ENCODE peak calls at places on chromosomes 5 and 9, in nine cellular contexts. O is SK-N-SH, D is GM23338, F is K562, W is A549, Y is HepG2, C is HCT116, Z is Panc1, I is GM12878. M is an unnamed sample.
A peak's percentile ranks its signal among the peaks of the same experiment; 100 is the strongest.

GRCh38 chr5:145341842-145342241 is 493.3 kb downstream of the PRELID2 start:
- DNase-seq in O (no peak), D (no peak), F (no peak), W (peak; percentile 2), Y (no peak), C (no peak), Z (no peak), I (no peak), M (no peak)

GRCh38 chr9:78351816-78352215 is 54.9 kb downstream of the PSAT1 start:
- DNase-seq in O (no peak), D (no peak), F (no peak), W (no peak), Y (no peak), C (no peak), Z (no peak), I (no peak), M (no peak)

GRCh38 chr9:133953976-133954709 is 38.0 kb downstream of the VAV2 start:
- DNase-seq in O (no peak), D (no peak), F (no peak), W (no peak), Y (no peak), C (no peak), Z (no peak), I (peak; percentile 61), M (no peak)

GRCh38 chr9:133701321-133701980 is 36.7 kb downstream of the SARDH start:
- DNase-seq in O (no peak), D (no peak), F (no peak), W (no peak), Y (no peak), C (no peak), Z (no peak), I (no peak), M (no peak)

GRCh38 chr9:5773324-5773999 is 59.5 kb downstream of the ERMP1 start:
- DNase-seq in O (no peak), D (peak; percentile 42), F (no peak), W (no peak), Y (no peak), C (no peak), Z (no peak), I (no peak), M (no peak)

GRCh38 chr5:2199697-2200096 is 317.0 kb upstream of the IRX4 start:
- DNase-seq in O (no peak), D (no peak), F (no peak), W (no peak), Y (no peak), C (no peak), Z (no peak), I (no peak), M (no peak)

GRCh38 chr9:69572611-69573010 is 99.6 kb downstream of the APBA1 start:
- DNase-seq in O (no peak), D (no peak), F (no peak), W (no peak), Y (no peak), C (no peak), Z (no peak), I (no peak), M (no peak)

GRCh38 chr5:131563434-131564228 is 71.4 kb downstream of the RAPGEF6 start:
- DNase-seq in O (no peak), D (peak; percentile 62), F (peak; percentile 33), W (peak; percentile 10), Y (no peak), C (no peak), Z (no peak), I (no peak), M (no peak)

GRCh38 chr9:136484153-136485048 is 1.6 kb upstream of the SEC16A start:
- DNase-seq in O (no peak), D (no peak), F (no peak), W (peak; percentile 73), Y (peak; percentile 74), C (no peak), Z (no peak), I (no peak), M (no peak)

GRCh38 chr5:129111351-129111750 is 16.8 kb downstream of the ISOC1 start:
- DNase-seq in O (no peak), D (no peak), F (no peak), W (no peak), Y (no peak), C (no peak), Z (no peak), I (no peak), M (no peak)

GRCh38 chr5:129112295-129112694 is 17.7 kb downstream of the ISOC1 start:
- DNase-seq in O (no peak), D (no peak), F (no peak), W (no peak), Y (no peak), C (no peak), Z (no peak), I (no peak), M (no peak)

GRCh38 chr5:129107637-129108036 is 13.1 kb downstream of the ISOC1 start:
- DNase-seq in O (no peak), D (no peak), F (no peak), W (no peak), Y (no peak), C (no peak), Z (no peak), I (no peak), M (no peak)

GRCh38 chr5:129113867-129114266 is 19.3 kb downstream of the ISOC1 start:
- DNase-seq in O (no peak), D (no peak), F (no peak), W (no peak), Y (no peak), C (no peak), Z (no peak), I (no peak), M (no peak)

GRCh38 chr5:129110742-129111141 is 16.2 kb downstream of the ISOC1 start:
- DNase-seq in O (no peak), D (no peak), F (no peak), W (no peak), Y (no peak), C (no peak), Z (no peak), I (no peak), M (no peak)
- TF ChIP-seq REST in O (no peak), D (no peak), F (no peak), W (no peak), Y (no peak), C (no peak), Z (no peak), I (no peak), M (no peak)

GRCh38 chr5:61289669-61290363 is 42.2 kb upstream of the ZSWIM6 start:
- DNase-seq in O (no peak), D (no peak), F (no peak), W (no peak), Y (no peak), C (no peak), Z (no peak), I (no peak), M (no peak)
- H3K27ac ChIP-seq in O (no peak overlapping the region), D (no peak overlapping the region), F (no peak overlapping the region), W (peak overlapping the region; percentile 2), Y (no peak overlapping the region), C (no peak overlapping the region), Z (no peak overlapping the region), I (no peak overlapping the region), M (no peak overlapping the region)

GRCh38 chr9:124214116-124214515 is 43.6 kb upstream of the NEK6 start:
- DNase-seq in O (no peak), D (no peak), F (no peak), W (no peak), Y (no peak), C (no peak), Z (no peak), I (no peak), M (no peak)
- TF ChIP-seq REST in O (no peak), D (no peak), F (no peak), W (no peak), Y (no peak), C (no peak), Z (no peak), I (no peak), M (no peak)

GRCh38 chr9:115482747-115483146 is 364.8 kb upstream of the TNC start:
- DNase-seq in O (no peak), D (no peak), F (no peak), W (no peak), Y (no peak), C (no peak), Z (no peak), I (no peak), M (no peak)
- H3K27ac ChIP-seq in O (no peak overlapping the region), D (no peak overlapping the region), F (no peak overlapping the region), W (no peak overlapping the region), Y (no peak overlapping the region), C (no peak overlapping the region), Z (no peak overlapping the region), I (no peak overlapping the region), M (no peak overlapping the region)

GRCh38 chr5:159132429-159133040 is 32.8 kb upstream of the EBF1 start:
- DNase-seq in O (no peak), D (no peak), F (no peak), W (no peak), Y (no peak), C (no peak), Z (no peak), I (no peak), M (no peak)
- TF ChIP-seq REST in O (no peak), D (no peak), F (no peak), W (no peak), Y (no peak), C (no peak), Z (no peak), I (no peak), M (no peak)

GRCh38 chr5:179793470-179794139 is at the start of gene LTC4S:
- DNase-seq in O (no peak), D (no peak), F (no peak), W (no peak), Y (no peak), C (no peak), Z (no peak), I (no peak), M (peak; percentile 96)
- H3K27ac ChIP-seq in O (no peak within 1 kb of the TSS), D (no peak within 1 kb of the TSS), F (no peak within 1 kb of the TSS), W (no peak within 1 kb of the TSS), Y (no peak within 1 kb of the TSS), C (peak within 1 kb of the TSS; percentile 99), Z (no peak within 1 kb of the TSS), I (no peak within 1 kb of the TSS), M (peak within 1 kb of the TSS; percentile 72)

M was measured in HL-60.